ENCODE peak calls at places on chromosomes 11 and 22, in seven cellular contexts. One of them, this sample, is unnamed. For H3K4me1, the result is how much of the 10 kb centered on the place peaks cover.

GRCh38 chr11:22733849-22734248 is 67.4 kb downstream of the GAS2 start:
- DNase-seq in SK-N-SH: no peak
- DNase-seq in GM12878: no peak
- DNase-seq in GM23338: no peak
- DNase-seq in upper lobe of left lung: no peak
- DNase-seq in spleen: no peak
- DNase-seq in sigmoid colon: no peak
- DNase-seq in this sample: no peak

GRCh38 chr11:78111298-78111697 is 28.1 kb downstream of the ALG8 start:
- DNase-seq in sigmoid colon: no peak
- DNase-seq in SK-N-SH: no peak
- DNase-seq in spleen: no peak
- DNase-seq in GM12878: no peak
- DNase-seq in GM23338: no peak
- DNase-seq in upper lobe of left lung: no peak
- DNase-seq in this sample: no peak

GRCh38 chr11:898540-899190 is 11.9 kb downstream of the CHID1 start:
- DNase-seq in sigmoid colon: no peak
- DNase-seq in SK-N-SH: peak
- DNase-seq in spleen: no peak
- DNase-seq in GM23338: peak
- DNase-seq in GM12878: no peak
- DNase-seq in upper lobe of left lung: peak
- DNase-seq in this sample: no peak

GRCh38 chr22:19595532-19595931 is 71.3 kb upstream of the CLDN5 start:
- DNase-seq in GM23338: no peak
- DNase-seq in SK-N-SH: no peak
- DNase-seq in GM12878: no peak
- DNase-seq in sigmoid colon: no peak
- DNase-seq in spleen: peak
- DNase-seq in upper lobe of left lung: no peak
- DNase-seq in this sample: no peak

GRCh38 chr11:126134461-126135155 is 71.9 kb upstream of the CDON start:
- DNase-seq in upper lobe of left lung: no peak
- DNase-seq in SK-N-SH: no peak
- DNase-seq in GM23338: no peak
- DNase-seq in GM12878: no peak
- DNase-seq in sigmoid colon: peak
- DNase-seq in spleen: no peak
- DNase-seq in this sample: no peak

GRCh38 chr11:116917632-116918031 is 80.2 kb upstream of the APOA1 start:
- DNase-seq in upper lobe of left lung: no peak
- DNase-seq in GM23338: no peak
- DNase-seq in spleen: no peak
- DNase-seq in sigmoid colon: no peak
- DNase-seq in SK-N-SH: no peak
- DNase-seq in GM12878: no peak
- DNase-seq in this sample: no peak

GRCh38 chr22:49976439-49977175 is 16.0 kb downstream of the PIM3 start:
- DNase-seq in GM12878: peak
- DNase-seq in SK-N-SH: peak
- DNase-seq in GM23338: no peak
- DNase-seq in sigmoid colon: no peak
- DNase-seq in spleen: no peak
- DNase-seq in upper lobe of left lung: no peak
- DNase-seq in this sample: no peak

GRCh38 chr11:60872124-60872951 is 5.0 kb downstream of the ZP1 start:
- DNase-seq in SK-N-SH: peak
- DNase-seq in sigmoid colon: peak
- DNase-seq in upper lobe of left lung: no peak
- DNase-seq in spleen: peak
- DNase-seq in GM12878: no peak
- DNase-seq in GM23338: no peak
- DNase-seq in this sample: no peak

GRCh38 chr11:31844351-31844750 is 33.2 kb upstream of the PAX6 start:
- DNase-seq in sigmoid colon: no peak
- DNase-seq in GM12878: no peak
- DNase-seq in GM23338: no peak
- DNase-seq in SK-N-SH: no peak
- DNase-seq in upper lobe of left lung: no peak
- DNase-seq in spleen: no peak
- DNase-seq in this sample: no peak

GRCh38 chr22:49962751-49963646 is 2.4 kb downstream of the PIM3 start:
- DNase-seq in spleen: peak
- DNase-seq in upper lobe of left lung: peak
- DNase-seq in GM12878: no peak
- DNase-seq in SK-N-SH: no peak
- DNase-seq in sigmoid colon: peak
- DNase-seq in GM23338: no peak
- DNase-seq in this sample: no peak

GRCh38 chr11:117435296-117435695 is 107.6 kb downstream of the CEP164 start:
- DNase-seq in SK-N-SH: no peak
- DNase-seq in sigmoid colon: no peak
- DNase-seq in spleen: peak
- DNase-seq in GM23338: no peak
- DNase-seq in GM12878: no peak
- DNase-seq in upper lobe of left lung: no peak
- DNase-seq in this sample: no peak

GRCh38 chr22:43505423-43505822 is 93.6 kb downstream of the MPPED1 start:
- DNase-seq in sigmoid colon: no peak
- DNase-seq in SK-N-SH: no peak
- DNase-seq in GM23338: no peak
- DNase-seq in GM12878: no peak
- DNase-seq in upper lobe of left lung: peak
- DNase-seq in spleen: no peak
- DNase-seq in this sample: no peak

GRCh38 chr11:85021066-85021465 is 606.1 kb downstream of the DLG2 start:
- DNase-seq in SK-N-SH: no peak
- DNase-seq in GM23338: no peak
- DNase-seq in GM12878: no peak
- DNase-seq in upper lobe of left lung: no peak
- DNase-seq in sigmoid colon: no peak
- DNase-seq in spleen: no peak
- DNase-seq in this sample: no peak

GRCh38 chr11:134248910-134249480 is 4.2 kb downstream of the THYN1 start:
- DNase-seq in GM12878: no peak
- DNase-seq in SK-N-SH: no peak
- DNase-seq in GM23338: no peak
- DNase-seq in upper lobe of left lung: no peak
- DNase-seq in spleen: no peak
- DNase-seq in sigmoid colon: no peak
- DNase-seq in this sample: no peak

GRCh38 chr11:5420993-5421392 is 918 bp upstream of the OR51Q1 start:
- DNase-seq in sigmoid colon: no peak
- DNase-seq in GM12878: no peak
- DNase-seq in upper lobe of left lung: no peak
- DNase-seq in GM23338: peak
- DNase-seq in SK-N-SH: no peak
- DNase-seq in spleen: no peak
- DNase-seq in this sample: no peak

GRCh38 chr11:57325735-57326048 is 940 bp upstream of the TNKS1BP1 start:
- DNase-seq in GM23338: no peak
- DNase-seq in GM12878: no peak
- DNase-seq in SK-N-SH: peak
- DNase-seq in upper lobe of left lung: no peak
- DNase-seq in sigmoid colon: peak
- DNase-seq in spleen: no peak
- DNase-seq in this sample: no peak

GRCh38 chr22:37343343-37343742 is 61.0 kb downstream of the CYTH4 start:
- DNase-seq in GM12878: no peak
- DNase-seq in upper lobe of left lung: no peak
- DNase-seq in GM23338: no peak
- DNase-seq in spleen: no peak
- DNase-seq in SK-N-SH: no peak
- DNase-seq in sigmoid colon: no peak
- DNase-seq in this sample: no peak

GRCh38 chr11:74319139-74319538 is 7.7 kb upstream of the P4HA3 start:
- DNase-seq in sigmoid colon: no peak
- DNase-seq in upper lobe of left lung: no peak
- DNase-seq in GM23338: no peak
- DNase-seq in SK-N-SH: no peak
- DNase-seq in GM12878: no peak
- DNase-seq in spleen: no peak
- DNase-seq in this sample: no peak

GRCh38 chr11:76313913-76314740 is 66.8 kb downstream of the THAP12 start:
- DNase-seq in SK-N-SH: no peak
- DNase-seq in GM12878: no peak
- DNase-seq in upper lobe of left lung: no peak
- DNase-seq in spleen: no peak
- DNase-seq in GM23338: peak
- DNase-seq in sigmoid colon: no peak
- DNase-seq in this sample: no peak

GRCh38 chr22:43832393-43833265 is 20.5 kb upstream of the EFCAB6 start:
- DNase-seq in upper lobe of left lung: no peak
- DNase-seq in GM23338: no peak
- DNase-seq in spleen: peak
- DNase-seq in GM12878: no peak
- DNase-seq in sigmoid colon: peak
- DNase-seq in SK-N-SH: no peak
- DNase-seq in this sample: no peak

GRCh38 chr11:112106070-112106469 is 19.4 kb downstream of the SDHD start:
- DNase-seq in SK-N-SH: no peak
- DNase-seq in spleen: no peak
- DNase-seq in sigmoid colon: no peak
- DNase-seq in GM23338: no peak
- DNase-seq in upper lobe of left lung: peak
- DNase-seq in GM12878: no peak
- DNase-seq in this sample: no peak

GRCh38 chr11:37141707-37142106 is 543.7 kb upstream of the RAG2 start:
- DNase-seq in upper lobe of left lung: no peak
- DNase-seq in spleen: no peak
- DNase-seq in GM12878: no peak
- DNase-seq in SK-N-SH: no peak
- DNase-seq in sigmoid colon: no peak
- DNase-seq in GM23338: no peak
- DNase-seq in this sample: no peak

GRCh38 chr11:108501396-108501795 is 3.2 kb upstream of the POGLUT3 start:
- DNase-seq in sigmoid colon: no peak
- DNase-seq in SK-N-SH: no peak
- DNase-seq in GM12878: no peak
- DNase-seq in GM23338: no peak
- DNase-seq in spleen: no peak
- DNase-seq in upper lobe of left lung: no peak
- DNase-seq in this sample: no peak

GRCh38 chr22:43308451-43309235 is 34.5 kb downstream of the SCUBE1 start:
- DNase-seq in sigmoid colon: no peak
- DNase-seq in upper lobe of left lung: peak
- DNase-seq in SK-N-SH: no peak
- DNase-seq in GM12878: no peak
- DNase-seq in GM23338: peak
- DNase-seq in spleen: no peak
- DNase-seq in this sample: no peak

GRCh38 chr22:32804036-32804435 is 2.5 kb downstream of the TIMP3 start:
- DNase-seq in SK-N-SH: no peak
- DNase-seq in GM12878: no peak
- DNase-seq in upper lobe of left lung: peak
- DNase-seq in spleen: no peak
- DNase-seq in GM23338: no peak
- DNase-seq in sigmoid colon: no peak
- DNase-seq in this sample: no peak
- H3K4me1 ChIP-seq in SK-N-SH: under half
- H3K4me1 ChIP-seq in GM12878: under half
- H3K4me1 ChIP-seq in upper lobe of left lung: under half
- H3K4me1 ChIP-seq in spleen: under half
- H3K4me1 ChIP-seq in GM23338: under half
- H3K4me1 ChIP-seq in sigmoid colon: half or more
- H3K4me1 ChIP-seq in this sample: half or more

GRCh38 chr11:12426176-12426575 is 48.8 kb downstream of the PARVA start:
- DNase-seq in GM12878: no peak
- DNase-seq in upper lobe of left lung: no peak
- DNase-seq in SK-N-SH: no peak
- DNase-seq in sigmoid colon: no peak
- DNase-seq in GM23338: no peak
- DNase-seq in spleen: no peak
- DNase-seq in this sample: peak
- TF ChIP-seq CTCF in GM12878: no peak
- TF ChIP-seq CTCF in upper lobe of left lung: no peak
- TF ChIP-seq CTCF in SK-N-SH: no peak
- TF ChIP-seq CTCF in sigmoid colon: no peak
- TF ChIP-seq CTCF in GM23338: no peak
- TF ChIP-seq CTCF in spleen: no peak
- TF ChIP-seq CTCF in this sample: no peak

DNA sequence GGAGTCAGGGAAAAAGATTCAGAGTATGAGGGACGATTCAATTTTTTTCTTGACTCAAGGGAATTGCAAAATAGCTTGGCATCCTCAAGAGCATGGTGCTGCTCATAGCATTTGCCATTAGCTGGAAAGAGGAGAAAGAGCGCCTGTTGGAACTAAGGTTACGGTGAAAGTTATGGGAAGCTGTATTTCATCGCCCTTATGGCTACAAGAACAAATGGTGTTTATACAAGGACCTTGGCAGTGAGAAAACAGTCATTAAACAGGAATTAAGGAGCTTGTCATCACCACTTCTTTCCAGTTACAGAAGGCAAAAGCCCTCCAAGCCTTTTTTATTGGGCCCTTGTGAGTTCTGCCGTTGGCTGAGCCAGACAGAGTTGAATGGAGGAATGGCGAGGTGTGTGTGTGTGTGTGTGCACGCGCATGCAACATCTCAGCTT is 74.2 kb downstream of the ALX4 start:
- DNase-seq in GM23338: no peak
- DNase-seq in GM12878: no peak
- DNase-seq in SK-N-SH: no peak
- DNase-seq in spleen: no peak
- DNase-seq in upper lobe of left lung: no peak
- DNase-seq in sigmoid colon: no peak
- DNase-seq in this sample: no peak
- TF ChIP-seq POLR2AphosphoS5 in GM23338: no peak
- TF ChIP-seq POLR2AphosphoS5 in GM12878: no peak
- TF ChIP-seq POLR2AphosphoS5 in SK-N-SH: no peak
- TF ChIP-seq POLR2AphosphoS5 in spleen: no peak
- TF ChIP-seq POLR2AphosphoS5 in upper lobe of left lung: no peak
- TF ChIP-seq POLR2AphosphoS5 in sigmoid colon: peak
- TF ChIP-seq POLR2AphosphoS5 in this sample: no peak

DNA sequence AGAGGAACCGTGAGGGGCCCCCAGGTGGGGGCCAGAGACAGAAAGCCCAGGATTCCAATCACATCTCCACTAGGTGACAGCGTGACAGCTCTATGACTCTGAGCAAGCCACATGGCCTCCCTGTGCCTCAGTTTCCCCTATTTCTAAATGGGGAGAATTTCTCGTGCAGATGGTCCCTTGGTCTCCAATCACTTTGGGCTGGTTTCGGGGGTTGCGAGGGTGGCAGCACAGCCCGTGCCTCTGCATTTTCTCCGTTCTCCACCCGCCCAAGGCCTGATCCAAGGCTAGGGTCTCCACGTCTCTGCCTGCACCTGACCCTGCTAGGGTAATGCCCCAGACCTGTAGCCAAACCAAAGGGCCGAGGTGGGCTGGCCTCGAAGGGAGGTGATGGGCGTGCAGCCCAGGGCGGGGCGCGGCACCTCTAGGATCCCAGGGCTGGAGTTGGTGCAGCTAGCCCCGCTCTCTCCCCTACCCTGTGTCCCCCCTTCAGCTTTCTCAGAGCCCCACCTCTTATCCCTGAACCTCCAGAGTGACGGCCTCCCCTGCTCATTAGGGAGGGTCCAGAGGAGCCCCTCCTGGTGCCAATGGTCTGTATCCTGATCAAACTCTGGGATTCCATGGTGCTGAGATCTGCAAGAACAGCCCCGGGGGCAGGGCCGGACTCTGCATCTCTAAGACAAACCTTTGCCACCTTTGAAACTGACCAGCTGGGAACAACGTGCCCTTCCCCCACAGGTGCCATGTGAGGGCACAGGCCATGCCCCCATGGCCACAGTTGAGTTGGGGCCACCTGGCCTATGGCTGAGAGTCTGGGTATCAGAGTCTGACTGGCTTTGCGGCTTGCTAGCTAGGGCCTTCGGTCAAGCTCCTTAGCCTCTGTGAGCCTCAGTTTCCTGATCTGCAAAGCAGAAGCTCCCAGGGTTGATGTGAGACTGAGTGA is 22.9 kb upstream of the CBX7 start:
- DNase-seq in GM23338: peak
- DNase-seq in GM12878: no peak
- DNase-seq in spleen: peak
- DNase-seq in sigmoid colon: no peak
- DNase-seq in upper lobe of left lung: peak
- DNase-seq in SK-N-SH: no peak
- DNase-seq in this sample: no peak
- H3K4me1 ChIP-seq in GM23338: half or more
- H3K4me1 ChIP-seq in GM12878: under half
- H3K4me1 ChIP-seq in spleen: half or more
- H3K4me1 ChIP-seq in sigmoid colon: under half
- H3K4me1 ChIP-seq in upper lobe of left lung: half or more
- H3K4me1 ChIP-seq in SK-N-SH: under half
- H3K4me1 ChIP-seq in this sample: half or more